ENCODE peak calls at places on chromosomes 2 and 18, in four cellular contexts. B, H, Z and K are unnamed samples.

GRCh38 chr2:68925298-68925885 is 27.3 kb downstream of the GKN2 start:
- DNase-seq in B (peak; percentile 48), Z (peak; percentile 64), H (no peak), K (peak; percentile 12)

GRCh38 chr2:10331033-10331701 is 28.5 kb downstream of the HPCAL1 start:
- DNase-seq in B (no peak), H (peak; percentile 82), Z (no peak), K (peak; percentile 48)

GRCh38 chr2:39246382-39246980 is 2.7 kb upstream of the CDKL4 start:
- DNase-seq in H (no peak), Z (no peak), B (no peak), K (no peak)

GRCh38 chr2:40230717-40231300 is 221.1 kb downstream of the SLC8A1 start:
- DNase-seq in B (no peak), H (no peak), Z (no peak), K (no peak)

GRCh38 chr2:20209373-20210109 is 15.4 kb downstream of the SDC1 start:
- DNase-seq in H (no peak), B (no peak), Z (no peak), K (no peak)

GRCh38 chr2:238281826-238282480 is 6.5 kb downstream of the PER2 start:
- DNase-seq in Z (no peak), H (no peak), B (no peak), K (no peak)

GRCh38 chr18:5895300-5895885 is at the start of gene TMEM200C:
- DNase-seq in H (no peak), Z (peak; percentile 43), B (peak; percentile 43), K (no peak)

GRCh38 chr2:240932001-240932723 is 26.0 kb downstream of the CROCC2 start:
- DNase-seq in H (no peak), Z (no peak), B (no peak), K (peak; percentile 8)

GRCh38 chr2:217825469-217826235 is 177.1 kb downstream of the TNS1 start:
- DNase-seq in Z (no peak), B (no peak), H (no peak), K (no peak)

GRCh38 chr18:59516356-59517155 is 157.5 kb upstream of the LMAN1 start:
- DNase-seq in H (no peak), B (peak; percentile 38), Z (peak; percentile 92), K (peak; percentile 38)